ENCODE peak calls at places on chromosomes 16 and 17, in eight cellular contexts. M, Z, D, O, U, A, Y and C are unnamed samples. For H3K36me3 and H3K27me3, the result is how much of the 10 kb centered on the place peaks cover.

GRCh38 chr17:45775576-45776011 is 8.5 kb upstream of the CRHR1 start:
- DNase-seq in O (peak), U (peak), D (peak), Y (no peak), A (no peak), M (no peak), Z (no peak), C (no peak)

GRCh38 chr16:30721606-30722005 is 22.6 kb downstream of the SRCAP start:
- DNase-seq in U (no peak), A (no peak), Y (no peak), O (no peak), M (no peak), Z (no peak), D (peak), C (no peak)

GRCh38 chr17:18981642-18982424 is 22.7 kb downstream of the FAM83G start:
- DNase-seq in O (no peak), Z (no peak), U (peak), D (no peak), M (no peak), Y (no peak), A (peak), C (no peak)

GRCh38 chr16:13999895-14000425 is 71.2 kb upstream of the MRTFB start:
- DNase-seq in U (no peak), O (no peak), M (no peak), A (peak), Z (no peak), D (no peak), Y (no peak), C (no peak)

GRCh38 chr17:6823011-6823442 is 8.5 kb downstream of the TEKT1 start:
- DNase-seq in D (no peak), O (no peak), M (no peak), Y (no peak), Z (no peak), U (no peak), A (no peak), C (no peak)

GRCh38 chr16:46591257-46591656 is 29.9 kb downstream of the SHCBP1 start:
- DNase-seq in A (no peak), D (no peak), Z (no peak), O (no peak), Y (no peak), U (no peak), M (no peak), C (no peak)

GRCh38 chr16:68508013-68508412 is 31.1 kb upstream of the ZFP90 start:
- DNase-seq in U (no peak), O (no peak), M (no peak), Y (no peak), D (no peak), A (no peak), Z (no peak), C (no peak)

GRCh38 chr16:23074423-23074822 is 74.8 kb downstream of the USP31 start:
- DNase-seq in M (no peak), Z (no peak), U (no peak), O (no peak), D (no peak), Y (no peak), A (no peak), C (no peak)

GRCh38 chr16:6656760-6657159 is 675.9 kb upstream of the RBFOX1 start:
- DNase-seq in Y (no peak), A (no peak), O (no peak), Z (no peak), U (no peak), D (no peak), M (no peak), C (no peak)

GRCh38 chr17:3029213-3029913 is 34.0 kb downstream of the OR1D5 start:
- DNase-seq in U (no peak), A (no peak), M (no peak), Y (no peak), O (no peak), D (no peak), Z (no peak), C (no peak)

GRCh38 chr16:58938856-58939255 is 204.7 kb upstream of the GOT2 start:
- DNase-seq in Y (no peak), Z (no peak), O (no peak), U (no peak), A (no peak), M (no peak), D (no peak), C (no peak)

GRCh38 chr16:57628008-57628781 is at the start of gene ADGRG1:
- DNase-seq in Y (peak), Z (peak), U (no peak), M (no peak), D (peak), O (peak), A (peak), C (no peak)

DNA sequence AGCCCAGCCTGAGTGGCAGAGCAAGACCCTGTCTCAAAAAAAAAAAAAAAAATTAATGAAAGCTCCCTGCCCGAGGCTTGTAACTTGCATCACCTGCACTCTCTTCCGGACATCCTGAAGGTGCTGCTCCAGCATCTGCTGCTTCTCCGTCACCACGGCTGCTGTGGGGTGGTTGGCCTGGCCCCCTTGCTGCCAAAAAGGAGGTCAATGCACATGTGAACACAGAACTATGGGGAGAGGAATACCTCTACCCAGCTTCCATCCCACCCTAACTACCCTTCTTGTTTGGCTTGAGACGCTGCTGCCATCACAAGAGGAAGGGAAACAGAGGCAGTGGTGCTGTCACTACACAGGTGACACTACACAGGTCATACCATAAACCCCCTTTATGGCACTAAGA is 49.0 kb downstream of the STAT3 start:
- DNase-seq in O (no peak), U (no peak), Z (no peak), M (no peak), A (no peak), D (no peak), Y (no peak), C (no peak)
- H3K36me3 ChIP-seq in O (under half), U (under half), Z (half or more), M (under half), A (half or more), D (under half), Y (half or more), C (under half)

GRCh38 chr17:57811633-57812280 is 38.1 kb downstream of the MRPS23 start:
- DNase-seq in D (no peak), Z (no peak), U (no peak), O (no peak), Y (no peak), A (no peak), M (no peak), C (no peak)
- H3K27me3 ChIP-seq in D (under half), Z (under half), U (under half), O (under half), Y (under half), A (half or more), M (under half), C (under half)

GRCh38 chr17:29682987-29683386 is 60.3 kb upstream of the CORO6 start:
- DNase-seq in A (no peak), M (no peak), O (no peak), D (peak), Z (no peak), U (no peak), Y (no peak), C (no peak)
- H3K4me3 ChIP-seq in A (no peak), M (no peak), O (no peak), D (no peak), Z (no peak), U (no peak), Y (no peak), C (no peak)

GRCh38 chr17:4971826-4972225 is 4.2 kb upstream of the SPAG7 start:
- DNase-seq in M (no peak), Z (no peak), Y (no peak), O (no peak), D (no peak), A (no peak), U (no peak), C (no peak)

GRCh38 chr17:4972322-4972721 is 4.7 kb upstream of the SPAG7 start:
- DNase-seq in D (no peak), Z (no peak), A (no peak), M (no peak), O (no peak), Y (no peak), U (no peak), C (no peak)

GRCh38 chr17:4972752-4973151 is 5.1 kb upstream of the SPAG7 start:
- DNase-seq in Y (no peak), D (no peak), U (no peak), O (no peak), A (no peak), Z (no peak), M (no peak), C (no peak)

GRCh38 chr17:4974064-4974670 is 6.5 kb upstream of the SPAG7 start:
- DNase-seq in D (no peak), U (no peak), Z (no peak), O (peak), A (no peak), M (no peak), Y (no peak), C (no peak)

GRCh38 chr17:4973431-4973830 is 5.8 kb upstream of the SPAG7 start:
- DNase-seq in Y (no peak), D (no peak), O (no peak), A (no peak), M (no peak), Z (no peak), U (no peak), C (no peak)
- H3K36me3 ChIP-seq in Y (half or more), D (half or more), O (under half), A (half or more), M (under half), Z (under half), U (under half), C (under half)

DNA sequence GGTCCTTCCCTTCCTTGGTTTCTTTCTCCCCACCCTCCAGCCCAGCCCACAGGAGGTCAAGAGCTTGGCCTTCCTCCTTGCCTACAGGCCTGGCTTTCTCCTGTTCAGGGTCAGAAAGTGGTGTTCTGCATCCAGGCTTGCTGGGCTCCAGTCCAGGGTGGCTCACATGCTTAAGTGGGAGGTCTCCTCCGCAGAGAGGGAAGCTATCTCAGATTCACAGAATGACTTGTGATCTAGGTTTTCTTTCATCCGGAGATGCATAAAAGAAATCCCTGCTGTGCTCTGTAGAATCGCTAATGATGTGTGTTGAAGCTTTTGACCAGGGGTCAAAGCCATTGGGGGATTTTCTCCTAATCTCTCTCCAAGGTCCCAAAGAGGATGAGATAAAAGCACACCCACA is 382.3 kb upstream of the EEF2KMT start:
- DNase-seq in A (no peak), M (no peak), D (no peak), Y (no peak), O (no peak), Z (no peak), U (no peak), C (no peak)
- H3K27me3 ChIP-seq in A (under half), M (under half), D (under half), Y (under half), O (under half), Z (under half), U (under half), C (under half)